ENCODE peak calls at places on chromosomes 1 and 21, in five cellular contexts. Z, O, V, N and C are unnamed samples.

GRCh38 chr1:93591833-93592635 is 89.6 kb downstream of the BCAR3 start:
- DNase-seq in N (no peak), V (no peak), O (no peak), Z (peak; percentile 68), C (no peak)

GRCh38 chr1:68330391-68330790 is 98.1 kb upstream of the WLS start:
- DNase-seq in Z (no peak), V (no peak), N (no peak), O (no peak), C (no peak)

GRCh38 chr1:238677567-238677966 is 708.8 kb upstream of the CHRM3 start:
- DNase-seq in Z (no peak), O (no peak), V (peak; percentile 38), N (peak; percentile 60), C (no peak)

GRCh38 chr1:169914534-169914933 is 20.8 kb upstream of the SCYL3 start:
- DNase-seq in Z (no peak), O (no peak), V (peak; percentile 38), N (peak; percentile 64), C (no peak)

GRCh38 chr1:22053018-22053860 is 730 bp downstream of the CDC42 start:
- DNase-seq in Z (peak; percentile 75), O (no peak), N (peak; percentile 88), V (peak; percentile 67), C (peak; percentile 57)

GRCh38 chr1:214331827-214332423 is 51.0 kb downstream of the SMYD2 start:
- DNase-seq in N (peak; percentile 65), O (peak; percentile 77), Z (no peak), V (peak; percentile 30), C (peak; percentile 50)

GRCh38 chr1:179883739-179884138 is 1.7 kb downstream of the TOR1AIP1 start:
- DNase-seq in Z (no peak), V (peak; percentile 97), N (peak; percentile 33), O (no peak), C (peak; percentile 55)

GRCh38 chr1:211637066-211637465 is 38.4 kb downstream of the NEK2 start:
- DNase-seq in N (no peak), Z (no peak), O (no peak), V (no peak), C (no peak)

GRCh38 chr1:237492359-237492758 is 398.4 kb downstream of the ZP4 start:
- DNase-seq in V (no peak), Z (no peak), N (no peak), O (no peak), C (no peak)

GRCh38 chr1:8285103-8285502 is 32.8 kb upstream of the SLC45A1 start:
- DNase-seq in Z (no peak), N (no peak), V (peak; percentile 41), O (no peak), C (no peak)

GRCh38 chr1:56301791-56302190 is 277.6 kb downstream of the PLPP3 start:
- DNase-seq in O (no peak), Z (no peak), N (peak; percentile 67), V (no peak), C (no peak)

GRCh38 chr21:32256226-32256625 is 22.6 kb downstream of the MIS18A start:
- DNase-seq in V (no peak), N (no peak), Z (no peak), O (no peak), C (no peak)

GRCh38 chr1:46204406-46204742 is 1.2 kb downstream of the LURAP1 start:
- DNase-seq in N (peak; percentile 6), O (no peak), V (no peak), Z (peak; percentile 59), C (no peak)

GRCh38 chr1:46205794-46206193 is 2.7 kb downstream of the LURAP1 start:
- DNase-seq in N (no peak), Z (no peak), V (no peak), O (no peak), C (no peak)

GRCh38 chr1:46203738-46204405 is 738 bp downstream of the LURAP1 start:
- DNase-seq in Z (no peak), V (peak; percentile 21), O (no peak), N (peak; percentile 34), C (no peak)

GRCh38 chr1:46202975-46203737 is at the start of gene LURAP1:
- DNase-seq in O (no peak), N (peak; percentile 80), V (peak; percentile 70), Z (peak; percentile 73), C (peak; percentile 25)

GRCh38 chr1:46205141-46205540 is 2.0 kb downstream of the LURAP1 start:
- DNase-seq in Z (no peak), N (no peak), O (no peak), V (no peak), C (no peak)
- H3K27ac ChIP-seq in Z (no peak overlapping the region), N (no peak overlapping the region), O (no peak overlapping the region), V (no peak overlapping the region), C (no peak overlapping the region)

GRCh38 chr1:248757784-248758195 is 2.2 kb upstream of the LYPD8 start:
- DNase-seq in N (no peak), Z (no peak), V (no peak), O (no peak), C (no peak)

GRCh38 chr1:248756636-248757035 is 1.1 kb upstream of the LYPD8 start:
- DNase-seq in Z (no peak), O (no peak), V (no peak), N (no peak), C (no peak)

GRCh38 chr1:248756151-248756550 is 592 bp upstream of the LYPD8 start:
- DNase-seq in O (no peak), N (no peak), V (no peak), Z (no peak), C (no peak)

GRCh38 chr1:248753715-248754280 is 1.8 kb downstream of the LYPD8 start:
- DNase-seq in Z (no peak), O (no peak), V (no peak), N (no peak), C (no peak)

GRCh38 chr1:248755505-248755904 is at the start of gene LYPD8:
- DNase-seq in V (no peak), O (no peak), N (no peak), Z (no peak), C (no peak)
- H3K9me3 ChIP-seq in V (peaks cover 14% of the 10 kb centered on the region), O (peaks cover 4% of the 10 kb centered on the region), N (no peaks in the 10 kb centered on the region), Z (peaks cover 1% of the 10 kb centered on the region), C (no peaks in the 10 kb centered on the region)

DNA sequence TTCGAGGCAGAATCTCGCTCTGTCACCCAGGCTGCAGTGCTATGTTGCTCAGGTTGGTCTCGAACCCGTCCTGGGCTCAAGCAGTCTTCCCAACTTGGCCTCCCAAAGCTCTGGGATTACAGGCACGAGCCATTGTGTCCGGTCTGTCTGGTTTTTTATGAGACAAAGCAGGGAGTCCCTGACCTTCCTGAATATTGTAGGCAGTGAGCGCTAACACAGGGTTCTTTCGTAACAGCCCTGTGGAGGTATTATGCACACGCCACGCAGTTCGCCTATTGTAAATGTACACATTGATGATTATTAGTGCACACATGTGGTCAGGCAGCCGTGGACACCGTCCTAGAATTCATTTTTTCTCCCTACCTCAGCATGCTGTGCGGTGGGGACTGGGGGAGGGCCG is 19.5 kb downstream of the SPSB1 start:
- DNase-seq in N (no peak), O (no peak), V (no peak), Z (no peak), C (no peak)
- H3K27ac ChIP-seq in N (no peak overlapping the region), O (no peak overlapping the region), V (no peak overlapping the region), Z (no peak overlapping the region), C (no peak overlapping the region)

GRCh38 chr21:44667612-44668011 is 885 bp upstream of the KRTAP12-2 start:
- DNase-seq in N (no peak), V (no peak), Z (no peak), O (no peak), C (no peak)
- H3K9me3 ChIP-seq in N (no peaks in the 10 kb centered on the region), V (peaks cover 4% of the 10 kb centered on the region), Z (peaks cover 3% of the 10 kb centered on the region), O (peaks cover 14% of the 10 kb centered on the region), C (no peaks in the 10 kb centered on the region)